ENCODE peak calls at places on chromosomes 11 and 22, in eight cellular contexts. One of them, this sample, is unnamed. For H3K4me1, the result is how much of the 10 kb centered on the place peaks cover.

GRCh38 chr11:83064011-83064410 is 7.7 kb downstream of the RAB30 start:
- DNase-seq in CD8-positive, alpha-beta memory T cell: no peak
- DNase-seq in body of pancreas: no peak
- DNase-seq in H1: no peak
- DNase-seq in heart left ventricle: no peak
- DNase-seq in GM23338: no peak
- DNase-seq in CD8-positive, alpha-beta T cell: no peak
- DNase-seq in naive thymus-derived CD4-positive, alpha-beta T cell: no peak
- DNase-seq in this sample: no peak

GRCh38 chr11:124778281-124778680 is 16.2 kb upstream of the ESAM start:
- DNase-seq in naive thymus-derived CD4-positive, alpha-beta T cell: no peak
- DNase-seq in body of pancreas: no peak
- DNase-seq in H1: no peak
- DNase-seq in CD8-positive, alpha-beta T cell: no peak
- DNase-seq in heart left ventricle: no peak
- DNase-seq in CD8-positive, alpha-beta memory T cell: no peak
- DNase-seq in GM23338: peak
- DNase-seq in this sample: no peak

GRCh38 chr11:68665471-68665870 is 18.9 kb upstream of the GAL start:
- DNase-seq in heart left ventricle: no peak
- DNase-seq in H1: no peak
- DNase-seq in naive thymus-derived CD4-positive, alpha-beta T cell: no peak
- DNase-seq in CD8-positive, alpha-beta memory T cell: no peak
- DNase-seq in body of pancreas: no peak
- DNase-seq in GM23338: no peak
- DNase-seq in CD8-positive, alpha-beta T cell: no peak
- DNase-seq in this sample: no peak

GRCh38 chr22:42719656-42720262 is 911 bp downstream of the A4GALT start:
- DNase-seq in GM23338: peak
- DNase-seq in H1: no peak
- DNase-seq in naive thymus-derived CD4-positive, alpha-beta T cell: no peak
- DNase-seq in body of pancreas: no peak
- DNase-seq in CD8-positive, alpha-beta memory T cell: no peak
- DNase-seq in CD8-positive, alpha-beta T cell: no peak
- DNase-seq in heart left ventricle: no peak
- DNase-seq in this sample: no peak

GRCh38 chr11:39932996-39933395 is 1526.5 kb downstream of the LRRC4C start:
- DNase-seq in H1: no peak
- DNase-seq in body of pancreas: no peak
- DNase-seq in heart left ventricle: no peak
- DNase-seq in CD8-positive, alpha-beta memory T cell: no peak
- DNase-seq in CD8-positive, alpha-beta T cell: no peak
- DNase-seq in GM23338: no peak
- DNase-seq in naive thymus-derived CD4-positive, alpha-beta T cell: no peak
- DNase-seq in this sample: no peak

GRCh38 chr11:16001899-16002426 is 354.4 kb downstream of the SOX6 start:
- DNase-seq in CD8-positive, alpha-beta T cell: no peak
- DNase-seq in CD8-positive, alpha-beta memory T cell: no peak
- DNase-seq in body of pancreas: peak
- DNase-seq in H1: no peak
- DNase-seq in heart left ventricle: no peak
- DNase-seq in GM23338: peak
- DNase-seq in naive thymus-derived CD4-positive, alpha-beta T cell: no peak
- DNase-seq in this sample: no peak

GRCh38 chr11:110373061-110373702 is 56.6 kb upstream of the FDX1 start:
- DNase-seq in body of pancreas: no peak
- DNase-seq in naive thymus-derived CD4-positive, alpha-beta T cell: no peak
- DNase-seq in CD8-positive, alpha-beta T cell: no peak
- DNase-seq in GM23338: no peak
- DNase-seq in heart left ventricle: no peak
- DNase-seq in CD8-positive, alpha-beta memory T cell: no peak
- DNase-seq in H1: no peak
- DNase-seq in this sample: no peak

GRCh38 chr11:2289859-2290258 is 11.9 kb downstream of the C11orf21 start:
- DNase-seq in heart left ventricle: no peak
- DNase-seq in CD8-positive, alpha-beta memory T cell: no peak
- DNase-seq in GM23338: no peak
- DNase-seq in CD8-positive, alpha-beta T cell: no peak
- DNase-seq in H1: no peak
- DNase-seq in body of pancreas: no peak
- DNase-seq in naive thymus-derived CD4-positive, alpha-beta T cell: no peak
- DNase-seq in this sample: no peak

GRCh38 chr11:12207384-12208150 is 97.2 kb downstream of the MICAL2 start:
- DNase-seq in CD8-positive, alpha-beta T cell: no peak
- DNase-seq in heart left ventricle: no peak
- DNase-seq in body of pancreas: no peak
- DNase-seq in CD8-positive, alpha-beta memory T cell: no peak
- DNase-seq in GM23338: no peak
- DNase-seq in naive thymus-derived CD4-positive, alpha-beta T cell: no peak
- DNase-seq in H1: no peak
- DNase-seq in this sample: no peak

GRCh38 chr11:19817265-19817851 is 104.7 kb downstream of the NAV2 start:
- DNase-seq in CD8-positive, alpha-beta T cell: no peak
- DNase-seq in GM23338: peak
- DNase-seq in heart left ventricle: no peak
- DNase-seq in naive thymus-derived CD4-positive, alpha-beta T cell: no peak
- DNase-seq in body of pancreas: no peak
- DNase-seq in H1: peak
- DNase-seq in CD8-positive, alpha-beta memory T cell: no peak
- DNase-seq in this sample: no peak

GRCh38 chr11:19814421-19814820 is 101.8 kb downstream of the NAV2 start:
- DNase-seq in heart left ventricle: no peak
- DNase-seq in CD8-positive, alpha-beta T cell: no peak
- DNase-seq in CD8-positive, alpha-beta memory T cell: no peak
- DNase-seq in naive thymus-derived CD4-positive, alpha-beta T cell: no peak
- DNase-seq in body of pancreas: no peak
- DNase-seq in H1: no peak
- DNase-seq in GM23338: peak
- DNase-seq in this sample: no peak

GRCh38 chr11:19816817-19817216 is 104.2 kb downstream of the NAV2 start:
- DNase-seq in H1: no peak
- DNase-seq in CD8-positive, alpha-beta T cell: no peak
- DNase-seq in body of pancreas: no peak
- DNase-seq in GM23338: peak
- DNase-seq in CD8-positive, alpha-beta memory T cell: no peak
- DNase-seq in naive thymus-derived CD4-positive, alpha-beta T cell: no peak
- DNase-seq in heart left ventricle: no peak
- DNase-seq in this sample: no peak

GRCh38 chr11:19817870-19818269 is 105.2 kb downstream of the NAV2 start:
- DNase-seq in naive thymus-derived CD4-positive, alpha-beta T cell: no peak
- DNase-seq in GM23338: peak
- DNase-seq in CD8-positive, alpha-beta T cell: no peak
- DNase-seq in heart left ventricle: no peak
- DNase-seq in body of pancreas: no peak
- DNase-seq in H1: no peak
- DNase-seq in CD8-positive, alpha-beta memory T cell: no peak
- DNase-seq in this sample: no peak

GRCh38 chr11:19816040-19816439 is 103.4 kb downstream of the NAV2 start:
- DNase-seq in naive thymus-derived CD4-positive, alpha-beta T cell: no peak
- DNase-seq in CD8-positive, alpha-beta memory T cell: no peak
- DNase-seq in GM23338: peak
- DNase-seq in heart left ventricle: no peak
- DNase-seq in H1: no peak
- DNase-seq in CD8-positive, alpha-beta T cell: no peak
- DNase-seq in body of pancreas: peak
- DNase-seq in this sample: no peak
- H3K4me1 ChIP-seq in naive thymus-derived CD4-positive, alpha-beta T cell: under half
- H3K4me1 ChIP-seq in CD8-positive, alpha-beta memory T cell: under half
- H3K4me1 ChIP-seq in GM23338: half or more
- H3K4me1 ChIP-seq in heart left ventricle: under half
- H3K4me1 ChIP-seq in H1: under half
- H3K4me1 ChIP-seq in CD8-positive, alpha-beta T cell: under half
- H3K4me1 ChIP-seq in body of pancreas: half or more
- H3K4me1 ChIP-seq in this sample: under half

GRCh38 chr22:23008887-23009286 is 61.4 kb upstream of the GNAZ start:
- DNase-seq in CD8-positive, alpha-beta memory T cell: no peak
- DNase-seq in body of pancreas: peak
- DNase-seq in naive thymus-derived CD4-positive, alpha-beta T cell: no peak
- DNase-seq in GM23338: no peak
- DNase-seq in H1: no peak
- DNase-seq in CD8-positive, alpha-beta T cell: no peak
- DNase-seq in heart left ventricle: no peak
- DNase-seq in this sample: no peak

GRCh38 chr22:23011105-23011674 is 59.1 kb upstream of the GNAZ start:
- DNase-seq in CD8-positive, alpha-beta memory T cell: no peak
- DNase-seq in CD8-positive, alpha-beta T cell: no peak
- DNase-seq in body of pancreas: no peak
- DNase-seq in heart left ventricle: no peak
- DNase-seq in H1: no peak
- DNase-seq in GM23338: no peak
- DNase-seq in naive thymus-derived CD4-positive, alpha-beta T cell: no peak
- DNase-seq in this sample: no peak

GRCh38 chr22:23010430-23010829 is 59.9 kb upstream of the GNAZ start:
- DNase-seq in heart left ventricle: no peak
- DNase-seq in CD8-positive, alpha-beta memory T cell: no peak
- DNase-seq in GM23338: no peak
- DNase-seq in naive thymus-derived CD4-positive, alpha-beta T cell: no peak
- DNase-seq in body of pancreas: no peak
- DNase-seq in CD8-positive, alpha-beta T cell: no peak
- DNase-seq in H1: no peak
- DNase-seq in this sample: no peak

GRCh38 chr22:23012081-23012622 is 58.2 kb upstream of the GNAZ start:
- DNase-seq in body of pancreas: no peak
- DNase-seq in naive thymus-derived CD4-positive, alpha-beta T cell: peak
- DNase-seq in CD8-positive, alpha-beta memory T cell: no peak
- DNase-seq in H1: no peak
- DNase-seq in heart left ventricle: no peak
- DNase-seq in CD8-positive, alpha-beta T cell: peak
- DNase-seq in GM23338: no peak
- DNase-seq in this sample: no peak

GRCh38 chr22:23007823-23008222 is 62.5 kb upstream of the GNAZ start:
- DNase-seq in GM23338: no peak
- DNase-seq in CD8-positive, alpha-beta memory T cell: no peak
- DNase-seq in CD8-positive, alpha-beta T cell: no peak
- DNase-seq in body of pancreas: no peak
- DNase-seq in heart left ventricle: no peak
- DNase-seq in naive thymus-derived CD4-positive, alpha-beta T cell: no peak
- DNase-seq in H1: no peak
- DNase-seq in this sample: no peak
- H3K4me3 ChIP-seq in GM23338: no peak
- H3K4me3 ChIP-seq in CD8-positive, alpha-beta memory T cell: no peak
- H3K4me3 ChIP-seq in CD8-positive, alpha-beta T cell: no peak
- H3K4me3 ChIP-seq in body of pancreas: no peak
- H3K4me3 ChIP-seq in heart left ventricle: no peak
- H3K4me3 ChIP-seq in naive thymus-derived CD4-positive, alpha-beta T cell: no peak
- H3K4me3 ChIP-seq in H1: no peak
- H3K4me3 ChIP-seq in this sample: no peak

GRCh38 chr11:123190504-123190903 is 4.5 kb downstream of the CLMP start:
- DNase-seq in body of pancreas: no peak
- DNase-seq in CD8-positive, alpha-beta T cell: no peak
- DNase-seq in H1: no peak
- DNase-seq in heart left ventricle: no peak
- DNase-seq in GM23338: no peak
- DNase-seq in naive thymus-derived CD4-positive, alpha-beta T cell: no peak
- DNase-seq in CD8-positive, alpha-beta memory T cell: no peak
- DNase-seq in this sample: no peak
- H3K4me1 ChIP-seq in body of pancreas: under half
- H3K4me1 ChIP-seq in CD8-positive, alpha-beta T cell: under half
- H3K4me1 ChIP-seq in H1: under half
- H3K4me1 ChIP-seq in heart left ventricle: under half
- H3K4me1 ChIP-seq in GM23338: half or more
- H3K4me1 ChIP-seq in naive thymus-derived CD4-positive, alpha-beta T cell: under half
- H3K4me1 ChIP-seq in CD8-positive, alpha-beta memory T cell: under half
- H3K4me1 ChIP-seq in this sample: under half

GRCh38 chr11:121931748-121932352 is 184.2 kb downstream of the BLID start:
- DNase-seq in CD8-positive, alpha-beta memory T cell: no peak
- DNase-seq in naive thymus-derived CD4-positive, alpha-beta T cell: no peak
- DNase-seq in CD8-positive, alpha-beta T cell: no peak
- DNase-seq in body of pancreas: no peak
- DNase-seq in GM23338: no peak
- DNase-seq in heart left ventricle: no peak
- DNase-seq in H1: no peak
- DNase-seq in this sample: no peak

GRCh38 chr11:121929581-121929980 is 186.4 kb downstream of the BLID start:
- DNase-seq in body of pancreas: peak
- DNase-seq in naive thymus-derived CD4-positive, alpha-beta T cell: no peak
- DNase-seq in CD8-positive, alpha-beta T cell: no peak
- DNase-seq in CD8-positive, alpha-beta memory T cell: no peak
- DNase-seq in GM23338: peak
- DNase-seq in H1: no peak
- DNase-seq in heart left ventricle: peak
- DNase-seq in this sample: no peak

GRCh38 chr11:121928597-121929580 is 187.1 kb downstream of the BLID start:
- DNase-seq in CD8-positive, alpha-beta memory T cell: no peak
- DNase-seq in naive thymus-derived CD4-positive, alpha-beta T cell: no peak
- DNase-seq in H1: peak
- DNase-seq in body of pancreas: no peak
- DNase-seq in GM23338: peak
- DNase-seq in heart left ventricle: no peak
- DNase-seq in CD8-positive, alpha-beta T cell: no peak
- DNase-seq in this sample: no peak

GRCh38 chr11:121931121-121931520 is 184.9 kb downstream of the BLID start:
- DNase-seq in GM23338: no peak
- DNase-seq in body of pancreas: no peak
- DNase-seq in heart left ventricle: no peak
- DNase-seq in H1: no peak
- DNase-seq in CD8-positive, alpha-beta T cell: no peak
- DNase-seq in CD8-positive, alpha-beta memory T cell: no peak
- DNase-seq in naive thymus-derived CD4-positive, alpha-beta T cell: no peak
- DNase-seq in this sample: no peak

DNA sequence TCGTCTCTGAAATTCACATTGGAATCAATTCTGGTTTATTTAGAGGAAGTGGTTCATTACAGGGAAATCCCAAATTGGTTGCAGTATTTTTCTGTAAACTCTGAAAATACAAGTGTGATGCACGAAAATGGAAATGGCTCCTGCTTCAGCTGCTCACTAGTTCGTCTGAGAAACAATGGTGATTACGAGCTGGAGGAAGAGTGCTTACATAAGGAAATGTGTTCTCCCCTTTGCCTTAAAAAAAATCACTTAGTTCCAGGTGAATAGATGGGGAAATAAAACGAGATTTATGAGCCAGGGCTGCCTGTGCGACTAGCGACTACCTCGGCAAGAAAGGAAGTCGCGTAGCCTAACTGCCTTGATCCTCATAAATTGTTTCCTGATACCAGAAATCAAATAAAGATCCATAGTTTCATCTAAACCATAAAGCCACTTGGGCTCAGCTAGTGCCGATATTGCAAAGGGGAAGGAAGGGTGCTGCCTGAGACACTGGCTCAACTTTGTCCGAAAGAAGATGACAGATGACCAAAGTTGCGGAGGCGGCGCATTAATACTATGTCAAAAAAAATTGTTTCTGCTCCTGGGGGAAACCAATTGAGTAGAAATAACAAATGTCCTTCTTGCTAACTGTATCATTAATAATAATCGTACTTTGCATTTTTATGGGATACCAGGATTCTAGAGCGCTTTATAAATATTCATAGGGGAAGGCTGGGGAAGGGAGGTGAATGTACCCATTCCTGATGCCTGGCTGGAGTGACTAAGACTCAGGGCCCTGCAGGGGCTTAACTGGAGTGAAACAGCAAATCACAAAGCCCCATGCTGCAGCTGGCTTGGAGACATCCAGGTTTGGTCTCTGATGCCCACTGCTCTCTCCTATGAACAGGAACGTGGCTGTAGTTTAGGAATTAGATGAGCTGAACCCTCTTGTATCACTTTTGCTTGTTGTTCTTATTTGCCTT is 185.7 kb downstream of the BLID start:
- DNase-seq in CD8-positive, alpha-beta memory T cell: no peak
- DNase-seq in GM23338: peak
- DNase-seq in naive thymus-derived CD4-positive, alpha-beta T cell: no peak
- DNase-seq in H1: no peak
- DNase-seq in body of pancreas: peak
- DNase-seq in CD8-positive, alpha-beta T cell: no peak
- DNase-seq in heart left ventricle: no peak
- DNase-seq in this sample: no peak
- H3K4me3 ChIP-seq in CD8-positive, alpha-beta memory T cell: no peak
- H3K4me3 ChIP-seq in GM23338: peak
- H3K4me3 ChIP-seq in naive thymus-derived CD4-positive, alpha-beta T cell: no peak
- H3K4me3 ChIP-seq in H1: peak
- H3K4me3 ChIP-seq in body of pancreas: no peak
- H3K4me3 ChIP-seq in CD8-positive, alpha-beta T cell: no peak
- H3K4me3 ChIP-seq in heart left ventricle: peak
- H3K4me3 ChIP-seq in this sample: peak